ENCODE peak calls at places on chromosome 19, in five cellular contexts. X, R, L, T and C are unnamed samples. For H3K4me1, the result is how much of the 10 kb centered on the place peaks cover.

GRCh38 chr19:4007836-4008539 is 452 bp downstream of the PIAS4 start:
- DNase-seq in X (no peak), R (no peak), T (peak), L (peak), C (peak)

GRCh38 chr19:11581740-11582139 is 4.3 kb upstream of the ACP5 start:
- DNase-seq in L (no peak), R (no peak), T (no peak), X (no peak), C (no peak)

GRCh38 chr19:22882797-22883196 is 50.7 kb downstream of the ZNF723 start:
- DNase-seq in R (no peak), X (no peak), L (peak), T (peak), C (peak)

GRCh38 chr19:17026041-17026658 is 460 bp downstream of the CPAMD8 start:
- DNase-seq in T (peak), R (no peak), X (no peak), L (no peak), C (peak)

GRCh38 chr19:58577581-58578429 is 4.7 kb upstream of the MZF1 start:
- DNase-seq in X (no peak), R (no peak), T (no peak), L (no peak), C (no peak)

GRCh38 chr19:14381689-14382474 is 638 bp downstream of the ADGRE5 start:
- DNase-seq in R (no peak), T (no peak), X (peak), L (no peak), C (no peak)

GRCh38 chr19:55116232-55117062 is 990 bp downstream of the PPP1R12C start:
- DNase-seq in L (peak), R (no peak), X (no peak), T (peak), C (peak)

GRCh38 chr19:48708471-48708870 is 11.1 kb downstream of the MAMSTR start:
- DNase-seq in R (peak), T (no peak), X (no peak), L (no peak), C (no peak)

GRCh38 chr19:32373614-32374295 is 28.3 kb downstream of the ZNF507 start:
- DNase-seq in X (no peak), T (peak), R (no peak), L (peak), C (peak)

GRCh38 chr19:57759096-57759495 is 10.4 kb upstream of the ZNF586 start:
- DNase-seq in T (no peak), R (no peak), L (no peak), X (no peak), C (no peak)

GRCh38 chr19:33552928-33553279 is 31.3 kb upstream of the PEPD start:
- DNase-seq in L (no peak), T (no peak), R (no peak), X (no peak), C (no peak)

GRCh38 chr19:2043864-2044708 is 7.0 kb downstream of the MKNK2 start:
- DNase-seq in R (peak), L (no peak), T (peak), X (no peak), C (no peak)

GRCh38 chr19:45553464-45553863 is 31.1 kb downstream of the OPA3 start:
- DNase-seq in L (no peak), X (no peak), T (peak), R (peak), C (peak)
- TF ChIP-seq CTCF in L (no peak), X (no peak), T (peak), R (peak), C (no peak)

GRCh38 chr19:29764322-29764721 is 47.5 kb upstream of the CCNE1 start:
- DNase-seq in T (no peak), L (no peak), R (no peak), X (no peak), C (no peak)
- H3K27ac ChIP-seq in T (no peak), L (no peak), R (no peak), X (no peak), C (no peak)

DNA sequence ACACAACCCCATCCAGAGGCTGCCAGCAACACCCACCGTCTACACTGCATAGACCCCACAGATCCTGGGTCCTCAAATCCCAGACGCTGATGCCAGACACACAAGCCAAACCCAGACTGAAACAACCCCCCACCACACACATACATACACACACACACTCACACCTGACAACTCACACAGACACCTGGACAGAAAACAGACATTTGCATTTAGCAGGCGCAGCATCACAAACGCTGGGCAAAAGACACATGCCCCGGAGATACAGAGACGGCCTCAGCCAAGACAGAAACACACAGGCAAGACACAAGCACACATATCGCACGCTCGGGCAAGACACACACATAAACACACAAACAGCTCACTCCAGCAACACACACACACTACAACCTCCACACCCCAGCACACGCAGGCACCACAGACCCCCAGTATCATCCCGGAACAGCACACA is 1.3 kb downstream of the BBC3 start:
- DNase-seq in R (no peak), L (no peak), X (no peak), T (peak), C (no peak)
- H3K4me1 ChIP-seq in R (under half), L (under half), X (under half), T (under half), C (under half)

GRCh38 chr19:19115954-19116353 is 22.3 kb downstream of the TMEM161A start:
- DNase-seq in T (no peak), L (peak), X (no peak), R (peak), C (peak)
- TF ChIP-seq CTCF in T (peak), L (peak), X (no peak), R (peak), C (peak)

GRCh38 chr19:40576585-40577451 is at the start of gene SHKBP1:
- DNase-seq in L (peak), X (peak), R (peak), T (peak), C (peak)
- H3K27ac ChIP-seq in L (no peak), X (peak), R (no peak), T (no peak), C (no peak)

GRCh38 chr19:9046694-9047093 is 36.5 kb upstream of the MUC16 start:
- DNase-seq in X (no peak), T (no peak), L (no peak), R (no peak), C (no peak)
- H3K4me1 ChIP-seq in X (under half), T (under half), L (under half), R (under half), C (under half)

GRCh38 chr19:7869453-7869909 is 4.7 kb downstream of the PRR36 start:
- DNase-seq in X (no peak), R (peak), L (peak), T (peak), C (peak)
- TF ChIP-seq CTCF in X (no peak), R (peak), L (no peak), T (no peak), C (no peak)